ENCODE peak calls at places on chromosomes 1 and 21, in nine cellular contexts. One of them, this sample, is unnamed.

GRCh38 chr21:14273736-14274538 is 58.0 kb downstream of the RBM11 start:
- DNase-seq in CD8-positive, alpha-beta T cell: no peak
- DNase-seq in tibial artery: peak; percentile 64
- DNase-seq in left ventricle myocardium inferior: peak; percentile 65
- DNase-seq in pancreas: peak; percentile 87
- DNase-seq in H9: peak; percentile 72
- DNase-seq in spleen: peak; percentile 82
- DNase-seq in H1: peak; percentile 52
- DNase-seq in IMR-90: no peak
- DNase-seq in this sample: peak; percentile 86

GRCh38 chr1:16141573-16142336 is 14.1 kb downstream of the EPHA2 start:
- DNase-seq in tibial artery: peak; percentile 77
- DNase-seq in pancreas: no peak
- DNase-seq in spleen: no peak
- DNase-seq in CD8-positive, alpha-beta T cell: no peak
- DNase-seq in H1: no peak
- DNase-seq in left ventricle myocardium inferior: no peak
- DNase-seq in IMR-90: no peak
- DNase-seq in H9: no peak
- DNase-seq in this sample: peak; percentile 34

GRCh38 chr1:12153181-12153785 is 13.5 kb upstream of the TNFRSF1B start:
- DNase-seq in left ventricle myocardium inferior: no peak
- DNase-seq in IMR-90: peak; percentile 88
- DNase-seq in pancreas: no peak
- DNase-seq in CD8-positive, alpha-beta T cell: no peak
- DNase-seq in spleen: peak; percentile 93
- DNase-seq in tibial artery: peak; percentile 83
- DNase-seq in H1: no peak
- DNase-seq in H9: no peak
- DNase-seq in this sample: peak; percentile 36

GRCh38 chr1:64245495-64245894 is 42.1 kb downstream of the UBE2U start:
- DNase-seq in H1: no peak
- DNase-seq in left ventricle myocardium inferior: no peak
- DNase-seq in CD8-positive, alpha-beta T cell: no peak
- DNase-seq in IMR-90: no peak
- DNase-seq in tibial artery: no peak
- DNase-seq in spleen: no peak
- DNase-seq in pancreas: no peak
- DNase-seq in H9: no peak
- DNase-seq in this sample: no peak

GRCh38 chr1:172135076-172135672 is 285.3 kb upstream of the C1orf105 start:
- DNase-seq in spleen: no peak
- DNase-seq in H9: no peak
- DNase-seq in H1: no peak
- DNase-seq in pancreas: no peak
- DNase-seq in tibial artery: no peak
- DNase-seq in CD8-positive, alpha-beta T cell: no peak
- DNase-seq in left ventricle myocardium inferior: no peak
- DNase-seq in IMR-90: no peak
- DNase-seq in this sample: no peak

GRCh38 chr1:172277277-172277676 is 143.2 kb upstream of the C1orf105 start:
- DNase-seq in tibial artery: no peak
- DNase-seq in H9: no peak
- DNase-seq in spleen: no peak
- DNase-seq in pancreas: no peak
- DNase-seq in H1: no peak
- DNase-seq in left ventricle myocardium inferior: no peak
- DNase-seq in IMR-90: peak; percentile 69
- DNase-seq in CD8-positive, alpha-beta T cell: no peak
- DNase-seq in this sample: no peak

GRCh38 chr1:204888294-204888693 is 17.6 kb downstream of the NFASC start:
- DNase-seq in IMR-90: no peak
- DNase-seq in CD8-positive, alpha-beta T cell: no peak
- DNase-seq in pancreas: no peak
- DNase-seq in H9: no peak
- DNase-seq in H1: no peak
- DNase-seq in tibial artery: no peak
- DNase-seq in spleen: no peak
- DNase-seq in left ventricle myocardium inferior: no peak
- DNase-seq in this sample: no peak

GRCh38 chr1:229941160-229941559 is 125.9 kb upstream of the GALNT2 start:
- DNase-seq in IMR-90: no peak
- DNase-seq in pancreas: no peak
- DNase-seq in spleen: no peak
- DNase-seq in tibial artery: no peak
- DNase-seq in CD8-positive, alpha-beta T cell: no peak
- DNase-seq in H9: no peak
- DNase-seq in left ventricle myocardium inferior: no peak
- DNase-seq in H1: no peak
- DNase-seq in this sample: no peak

GRCh38 chr1:190320952-190321351 is 156.7 kb downstream of the BRINP3 start:
- DNase-seq in IMR-90: peak; percentile 63
- DNase-seq in H1: no peak
- DNase-seq in H9: no peak
- DNase-seq in left ventricle myocardium inferior: no peak
- DNase-seq in tibial artery: no peak
- DNase-seq in CD8-positive, alpha-beta T cell: no peak
- DNase-seq in pancreas: no peak
- DNase-seq in spleen: no peak
- DNase-seq in this sample: no peak

GRCh38 chr21:46110499-46111192 is 12.7 kb downstream of the COL6A2 start:
- DNase-seq in pancreas: peak; percentile 38
- DNase-seq in left ventricle myocardium inferior: peak; percentile 79
- DNase-seq in CD8-positive, alpha-beta T cell: no peak
- DNase-seq in spleen: no peak
- DNase-seq in H1: peak; percentile 52
- DNase-seq in H9: peak; percentile 39
- DNase-seq in tibial artery: peak; percentile 83
- DNase-seq in IMR-90: no peak
- DNase-seq in this sample: peak; percentile 62

GRCh38 chr1:172642970-172643369 is 15.9 kb upstream of the FASLG start:
- DNase-seq in spleen: no peak
- DNase-seq in tibial artery: no peak
- DNase-seq in left ventricle myocardium inferior: no peak
- DNase-seq in pancreas: no peak
- DNase-seq in CD8-positive, alpha-beta T cell: no peak
- DNase-seq in H1: no peak
- DNase-seq in H9: no peak
- DNase-seq in IMR-90: no peak
- DNase-seq in this sample: no peak

GRCh38 chr1:8017495-8018310 is 8.4 kb downstream of the ERRFI1 start:
- DNase-seq in spleen: no peak
- DNase-seq in H1: no peak
- DNase-seq in CD8-positive, alpha-beta T cell: no peak
- DNase-seq in tibial artery: no peak
- DNase-seq in H9: no peak
- DNase-seq in left ventricle myocardium inferior: no peak
- DNase-seq in IMR-90: no peak
- DNase-seq in pancreas: no peak
- DNase-seq in this sample: peak; percentile 62

GRCh38 chr1:54971317-54971791 is 9.1 kb upstream of the TMEM61 start:
- DNase-seq in spleen: no peak
- DNase-seq in CD8-positive, alpha-beta T cell: no peak
- DNase-seq in H9: no peak
- DNase-seq in left ventricle myocardium inferior: no peak
- DNase-seq in IMR-90: peak; percentile 35
- DNase-seq in tibial artery: no peak
- DNase-seq in H1: no peak
- DNase-seq in pancreas: no peak
- DNase-seq in this sample: no peak

GRCh38 chr1:223515416-223515815 is 122.2 kb downstream of the CCDC185 start:
- DNase-seq in CD8-positive, alpha-beta T cell: peak; percentile 12
- DNase-seq in left ventricle myocardium inferior: no peak
- DNase-seq in IMR-90: no peak
- DNase-seq in spleen: no peak
- DNase-seq in H1: no peak
- DNase-seq in tibial artery: no peak
- DNase-seq in pancreas: no peak
- DNase-seq in H9: no peak
- DNase-seq in this sample: no peak

DNA sequence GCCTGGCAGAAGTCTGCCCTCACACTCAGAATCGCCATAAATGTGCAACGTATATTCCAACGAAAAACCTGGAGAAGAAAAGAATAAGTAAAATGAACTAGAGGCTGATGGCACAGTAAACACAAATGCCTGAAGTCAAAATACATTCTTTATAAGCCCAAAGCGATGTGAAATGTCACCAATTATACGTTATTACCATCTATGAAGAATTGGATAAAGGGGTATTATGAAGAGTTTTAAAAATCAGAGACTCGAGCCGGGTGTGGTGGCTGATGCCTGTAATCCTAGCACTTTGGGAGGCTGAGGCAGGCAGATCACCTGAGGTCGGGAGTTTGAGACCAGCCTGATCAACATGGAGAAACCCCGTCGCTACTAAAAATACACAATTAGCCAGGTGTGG is 18.6 kb downstream of the PTP4A2 start:
- DNase-seq in H1: no peak
- DNase-seq in left ventricle myocardium inferior: no peak
- DNase-seq in tibial artery: no peak
- DNase-seq in spleen: no peak
- DNase-seq in IMR-90: no peak
- DNase-seq in pancreas: no peak
- DNase-seq in CD8-positive, alpha-beta T cell: no peak
- DNase-seq in H9: no peak
- DNase-seq in this sample: no peak
- H3K4me1 ChIP-seq in H1: no peaks in the 10 kb centered on the region
- H3K4me1 ChIP-seq in left ventricle myocardium inferior: peaks cover 68% of the 10 kb centered on the region
- H3K4me1 ChIP-seq in tibial artery: no peaks in the 10 kb centered on the region
- H3K4me1 ChIP-seq in spleen: peaks cover 48% of the 10 kb centered on the region
- H3K4me1 ChIP-seq in IMR-90: peaks cover 3% of the 10 kb centered on the region
- H3K4me1 ChIP-seq in pancreas: peaks cover 29% of the 10 kb centered on the region
- H3K4me1 ChIP-seq in CD8-positive, alpha-beta T cell: peaks cover 46% of the 10 kb centered on the region
- H3K4me1 ChIP-seq in H9: no peaks in the 10 kb centered on the region
- H3K4me1 ChIP-seq in this sample: peaks cover 41% of the 10 kb centered on the region

GRCh38 chr1:22141948-22142314 is 966 bp downstream of the WNT4 start:
- DNase-seq in tibial artery: no peak
- DNase-seq in left ventricle myocardium inferior: no peak
- DNase-seq in spleen: no peak
- DNase-seq in IMR-90: no peak
- DNase-seq in CD8-positive, alpha-beta T cell: no peak
- DNase-seq in H9: no peak
- DNase-seq in H1: no peak
- DNase-seq in pancreas: no peak
- DNase-seq in this sample: no peak

GRCh38 chr1:22141493-22141892 is 1.4 kb downstream of the WNT4 start:
- DNase-seq in H9: no peak
- DNase-seq in H1: no peak
- DNase-seq in left ventricle myocardium inferior: no peak
- DNase-seq in tibial artery: no peak
- DNase-seq in spleen: no peak
- DNase-seq in IMR-90: no peak
- DNase-seq in pancreas: no peak
- DNase-seq in CD8-positive, alpha-beta T cell: no peak
- DNase-seq in this sample: no peak

GRCh38 chr1:22142315-22143064 is 407 bp downstream of the WNT4 start:
- DNase-seq in left ventricle myocardium inferior: no peak
- DNase-seq in spleen: no peak
- DNase-seq in IMR-90: no peak
- DNase-seq in H1: peak; percentile 64
- DNase-seq in CD8-positive, alpha-beta T cell: no peak
- DNase-seq in tibial artery: no peak
- DNase-seq in pancreas: peak; percentile 75
- DNase-seq in H9: no peak
- DNase-seq in this sample: peak; percentile 35

GRCh38 chr1:22143586-22144033 is 713 bp upstream of the WNT4 start:
- DNase-seq in H9: peak; percentile 47
- DNase-seq in H1: no peak
- DNase-seq in IMR-90: no peak
- DNase-seq in tibial artery: no peak
- DNase-seq in left ventricle myocardium inferior: no peak
- DNase-seq in pancreas: no peak
- DNase-seq in spleen: no peak
- DNase-seq in CD8-positive, alpha-beta T cell: no peak
- DNase-seq in this sample: no peak

GRCh38 chr1:22143065-22143514 is at the start of gene WNT4:
- DNase-seq in pancreas: peak; percentile 81
- DNase-seq in tibial artery: no peak
- DNase-seq in spleen: no peak
- DNase-seq in CD8-positive, alpha-beta T cell: no peak
- DNase-seq in IMR-90: no peak
- DNase-seq in left ventricle myocardium inferior: no peak
- DNase-seq in H1: peak; percentile 74
- DNase-seq in H9: peak; percentile 62
- DNase-seq in this sample: peak; percentile 58
- TF ChIP-seq CTCF in pancreas: no peak
- TF ChIP-seq CTCF in tibial artery: no peak
- TF ChIP-seq CTCF in spleen: peak; percentile 37
- TF ChIP-seq CTCF in CD8-positive, alpha-beta T cell: no peak
- TF ChIP-seq CTCF in IMR-90: peak; percentile 18
- TF ChIP-seq CTCF in left ventricle myocardium inferior: peak; percentile 43
- TF ChIP-seq CTCF in H1: peak; percentile 50
- TF ChIP-seq CTCF in H9: peak; percentile 49
- TF ChIP-seq CTCF in this sample: peak; percentile 37

GRCh38 chr1:38055965-38056364 is 9.4 kb upstream of the POU3F1 start:
- DNase-seq in IMR-90: no peak
- DNase-seq in H9: no peak
- DNase-seq in pancreas: no peak
- DNase-seq in CD8-positive, alpha-beta T cell: no peak
- DNase-seq in spleen: no peak
- DNase-seq in left ventricle myocardium inferior: no peak
- DNase-seq in tibial artery: no peak
- DNase-seq in H1: no peak
- DNase-seq in this sample: no peak
- H3K4me1 ChIP-seq in IMR-90: no peaks in the 10 kb centered on the region
- H3K4me1 ChIP-seq in H9: peaks cover 7% of the 10 kb centered on the region
- H3K4me1 ChIP-seq in pancreas: no peaks in the 10 kb centered on the region
- H3K4me1 ChIP-seq in CD8-positive, alpha-beta T cell: no peaks in the 10 kb centered on the region
- H3K4me1 ChIP-seq in spleen: peaks cover 6% of the 10 kb centered on the region
- H3K4me1 ChIP-seq in left ventricle myocardium inferior: no peaks in the 10 kb centered on the region
- H3K4me1 ChIP-seq in tibial artery: no peaks in the 10 kb centered on the region
- H3K4me1 ChIP-seq in H1: no peaks in the 10 kb centered on the region
- H3K4me1 ChIP-seq in this sample: no peaks in the 10 kb centered on the region

GRCh38 chr1:160125761-160126160 is 10.2 kb downstream of the ATP1A2 start:
- DNase-seq in IMR-90: peak; percentile 52
- DNase-seq in pancreas: no peak
- DNase-seq in CD8-positive, alpha-beta T cell: no peak
- DNase-seq in tibial artery: no peak
- DNase-seq in spleen: no peak
- DNase-seq in H1: no peak
- DNase-seq in H9: no peak
- DNase-seq in left ventricle myocardium inferior: no peak
- DNase-seq in this sample: no peak

GRCh38 chr1:160127381-160127780 is 11.8 kb downstream of the ATP1A2 start:
- DNase-seq in IMR-90: no peak
- DNase-seq in CD8-positive, alpha-beta T cell: no peak
- DNase-seq in pancreas: no peak
- DNase-seq in spleen: peak; percentile 35
- DNase-seq in left ventricle myocardium inferior: no peak
- DNase-seq in H1: no peak
- DNase-seq in tibial artery: no peak
- DNase-seq in H9: no peak
- DNase-seq in this sample: no peak

GRCh38 chr1:160123726-160124125 is 8.2 kb downstream of the ATP1A2 start:
- DNase-seq in H9: no peak
- DNase-seq in H1: no peak
- DNase-seq in tibial artery: no peak
- DNase-seq in pancreas: no peak
- DNase-seq in spleen: no peak
- DNase-seq in left ventricle myocardium inferior: no peak
- DNase-seq in CD8-positive, alpha-beta T cell: no peak
- DNase-seq in IMR-90: no peak
- DNase-seq in this sample: no peak

GRCh38 chr1:160122978-160123495 is 7.5 kb downstream of the ATP1A2 start:
- DNase-seq in pancreas: no peak
- DNase-seq in CD8-positive, alpha-beta T cell: no peak
- DNase-seq in IMR-90: no peak
- DNase-seq in tibial artery: no peak
- DNase-seq in spleen: peak; percentile 59
- DNase-seq in H9: no peak
- DNase-seq in H1: no peak
- DNase-seq in left ventricle myocardium inferior: no peak
- DNase-seq in this sample: no peak

GRCh38 chr1:160124709-160125478 is 9.3 kb downstream of the ATP1A2 start:
- DNase-seq in CD8-positive, alpha-beta T cell: no peak
- DNase-seq in spleen: no peak
- DNase-seq in IMR-90: peak; percentile 89
- DNase-seq in tibial artery: no peak
- DNase-seq in H9: no peak
- DNase-seq in left ventricle myocardium inferior: no peak
- DNase-seq in H1: no peak
- DNase-seq in pancreas: no peak
- DNase-seq in this sample: no peak
- TF ChIP-seq CTCF in CD8-positive, alpha-beta T cell: no peak
- TF ChIP-seq CTCF in spleen: no peak
- TF ChIP-seq CTCF in IMR-90: peak; percentile 46
- TF ChIP-seq CTCF in tibial artery: no peak
- TF ChIP-seq CTCF in H9: peak; percentile 39
- TF ChIP-seq CTCF in left ventricle myocardium inferior: peak; percentile 10
- TF ChIP-seq CTCF in H1: peak; percentile 39
- TF ChIP-seq CTCF in pancreas: no peak
- TF ChIP-seq CTCF in this sample: no peak

This sample was measured in thyroid gland.